ENCODE peak calls at places on chromosome 20, in eight cellular contexts. C is PC-3; R is activated CD4-positive, alpha-beta T cell treated with anti-CD3 and anti-CD28 coated beads, Interleukin-2, amount 50 U/mL, for 1 hour; V is NCI-H510A treated with DMSO at 0.1 percent for 48 hours; N is omental fat pad; E is T-helper 2 cell; G is right atrium auricular region; Q is OCI-LY7. X is an unnamed sample.

GRCh38 chr20:48238326-48238725 is 453.0 kb upstream of the SULF2 start:
- DNase-seq in C (peak), R (no peak), V (no peak), N (no peak), E (no peak), G (no peak), Q (no peak), X (no peak)

GRCh38 chr20:45545351-45545750 is 1.9 kb downstream of the EPPIN start:
- DNase-seq in C (no peak), R (no peak), V (no peak), N (no peak), E (no peak), G (no peak), Q (no peak), X (no peak)

GRCh38 chr20:57647006-57647932 is 27.0 kb upstream of the ZBP1 start:
- DNase-seq in C (no peak), R (no peak), V (no peak), N (peak), E (no peak), G (peak), Q (no peak), X (no peak)

GRCh38 chr20:62368629-62369507 is 1.8 kb upstream of the LAMA5 start:
- DNase-seq in C (peak), R (no peak), V (peak), N (no peak), E (no peak), G (no peak), Q (no peak), X (no peak)

GRCh38 chr20:59004763-59005522 is 2.1 kb downstream of the CTSZ start:
- DNase-seq in C (no peak), R (no peak), V (no peak), N (no peak), E (peak), G (no peak), Q (peak), X (peak)

GRCh38 chr20:32888636-32889035 is 29.9 kb downstream of the EFCAB8 start:
- DNase-seq in C (no peak), R (no peak), V (no peak), N (no peak), E (no peak), G (no peak), Q (no peak), X (no peak)

GRCh38 chr20:47201074-47201730 is 155.3 kb downstream of the ZMYND8 start:
- DNase-seq in C (no peak), R (no peak), V (no peak), N (no peak), E (no peak), G (no peak), Q (no peak), X (no peak)

GRCh38 chr20:22810626-22811559 is 224.2 kb upstream of the SSTR4 start:
- DNase-seq in C (no peak), R (no peak), V (no peak), N (no peak), E (no peak), G (peak), Q (no peak), X (no peak)

GRCh38 chr20:14989891-14990290 is 652.5 kb upstream of the FLRT3 start:
- DNase-seq in C (no peak), R (no peak), V (no peak), N (no peak), E (no peak), G (no peak), Q (no peak), X (no peak)

GRCh38 chr20:57427239-57428127 is 36.3 kb downstream of the RBM38 start:
- DNase-seq in C (peak), R (no peak), V (no peak), N (no peak), E (no peak), G (no peak), Q (no peak), X (no peak)

GRCh38 chr20:63226020-63226943 is 9.4 kb upstream of the BIRC7 start:
- DNase-seq in C (no peak), R (no peak), V (no peak), N (no peak), E (no peak), G (no peak), Q (no peak), X (no peak)

GRCh38 chr20:962683-963082 is 39.4 kb downstream of the RSPO4 start:
- DNase-seq in C (no peak), R (no peak), V (no peak), N (no peak), E (no peak), G (no peak), Q (no peak), X (no peak)

GRCh38 chr20:34703573-34704176 is 469 bp upstream of the TP53INP2 start:
- DNase-seq in C (peak), R (no peak), V (peak), N (no peak), E (no peak), G (no peak), Q (peak), X (no peak)

GRCh38 chr20:63471002-63471718 is 1.3 kb downstream of the KCNQ2 start:
- DNase-seq in C (no peak), R (no peak), V (no peak), N (no peak), E (no peak), G (no peak), Q (no peak), X (no peak)

GRCh38 chr20:14691994-14692393 is 354.6 kb upstream of the FLRT3 start:
- DNase-seq in C (peak), R (no peak), V (no peak), N (no peak), E (no peak), G (no peak), Q (no peak), X (no peak)

GRCh38 chr20:64041781-64042771 is 6.1 kb downstream of the C20orf204 start:
- DNase-seq in C (peak), R (no peak), V (no peak), N (no peak), E (no peak), G (no peak), Q (peak), X (no peak)

GRCh38 chr20:37090357-37090871 is 5.4 kb downstream of the RBL1 start:
- DNase-seq in C (no peak), R (no peak), V (no peak), N (no peak), E (no peak), G (no peak), Q (no peak), X (no peak)

GRCh38 chr20:32474967-32475819 is 109.9 kb downstream of the NOL4L start:
- DNase-seq in C (peak), R (no peak), V (peak), N (no peak), E (no peak), G (peak), Q (no peak), X (no peak)

GRCh38 chr20:18079756-18080353 is 22.1 kb upstream of the OVOL2 start:
- DNase-seq in C (no peak), R (no peak), V (no peak), N (no peak), E (no peak), G (no peak), Q (no peak), X (no peak)

GRCh38 chr20:56393133-56393472 is 658 bp downstream of the CSTF1 start:
- DNase-seq in C (peak), R (no peak), V (no peak), N (no peak), E (no peak), G (no peak), Q (peak), X (no peak)

GRCh38 chr20:61778485-61778863 is 287.2 kb downstream of the TAF4 start:
- DNase-seq in C (no peak), R (no peak), V (no peak), N (no peak), E (no peak), G (no peak), Q (no peak), X (no peak)

GRCh38 chr20:61682114-61682997 is 383.3 kb downstream of the TAF4 start:
- DNase-seq in C (no peak), R (no peak), V (no peak), N (no peak), E (no peak), G (no peak), Q (no peak), X (no peak)

GRCh38 chr20:57904706-57905105 is 194.9 kb upstream of the PMEPA1 start:
- DNase-seq in C (no peak), R (no peak), V (no peak), N (no peak), E (no peak), G (no peak), Q (no peak), X (no peak)

GRCh38 chr20:354298-354977 is 7.5 kb downstream of the NRSN2 start:
- DNase-seq in C (peak), R (peak), V (peak), N (peak), E (peak), G (peak), Q (peak), X (peak)

GRCh38 chr20:2133318-2134183 is 31.9 kb downstream of the STK35 start:
- DNase-seq in C (peak), R (no peak), V (no peak), N (no peak), E (no peak), G (peak), Q (no peak), X (no peak)

GRCh38 chr20:43985121-43985520 is 70.5 kb downstream of the TOX2 start:
- DNase-seq in C (no peak), R (no peak), V (no peak), N (no peak), E (no peak), G (no peak), Q (no peak), X (no peak)

GRCh38 chr20:2932497-2932896 is 59.2 kb downstream of the PTPRA start:
- DNase-seq in C (no peak), R (no peak), V (no peak), N (no peak), E (no peak), G (no peak), Q (no peak), X (no peak)

GRCh38 chr20:37804584-37805566 is 98.1 kb upstream of the VSTM2L start:
- DNase-seq in C (no peak), R (no peak), V (no peak), N (no peak), E (no peak), G (no peak), Q (peak), X (no peak)

GRCh38 chr20:34525709-34526416 is 9.6 kb downstream of the DYNLRB1 start:
- DNase-seq in C (peak), R (no peak), V (peak), N (peak), E (no peak), G (peak), Q (no peak), X (no peak)

GRCh38 chr20:49482621-49483017 is at the start of gene KCNB1:
- DNase-seq in C (peak), R (peak), V (no peak), N (peak), E (peak), G (no peak), Q (peak), X (no peak)

GRCh38 chr20:3803854-3804253 is 7.7 kb downstream of the CDC25B start:
- DNase-seq in C (no peak), R (no peak), V (no peak), N (no peak), E (no peak), G (no peak), Q (no peak), X (no peak)

GRCh38 chr20:25706793-25707192 is 10.1 kb upstream of the ZNF337 start:
- DNase-seq in C (no peak), R (peak), V (no peak), N (no peak), E (peak), G (no peak), Q (no peak), X (peak)

GRCh38 chr20:35091808-35092523 is 641 bp downstream of the TRPC4AP start:
- DNase-seq in C (no peak), R (no peak), V (no peak), N (no peak), E (no peak), G (no peak), Q (peak), X (no peak)

GRCh38 chr20:32189691-32190607 is 17.6 kb downstream of the PLAGL2 start:
- DNase-seq in C (no peak), R (peak), V (peak), N (no peak), E (peak), G (peak), Q (no peak), X (peak)

X was measured in effector CD8-positive, alpha-beta T cell.